ENCODE peak calls at places on chromosome 12, in six cellular contexts. One of them, this sample, is unnamed.

GRCh38 chr12:90250766-90251165 is 542.1 kb upstream of the ATP2B1 start:
- DNase-seq in endothelial cell of umbilical vein: peak
- DNase-seq in HCT116: no peak
- DNase-seq in GM23248: peak
- DNase-seq in fibroblast of lung: peak
- DNase-seq in mesenchymal stem cell: no peak
- DNase-seq in this sample: peak

GRCh38 chr12:123602651-123603195 is 824 bp downstream of the DDX55 start:
- DNase-seq in endothelial cell of umbilical vein: no peak
- DNase-seq in HCT116: no peak
- DNase-seq in GM23248: peak
- DNase-seq in fibroblast of lung: no peak
- DNase-seq in mesenchymal stem cell: peak
- DNase-seq in this sample: no peak

GRCh38 chr12:13609874-13610273 is 371.5 kb downstream of the GRIN2B start:
- DNase-seq in endothelial cell of umbilical vein: no peak
- DNase-seq in HCT116: no peak
- DNase-seq in GM23248: no peak
- DNase-seq in fibroblast of lung: no peak
- DNase-seq in mesenchymal stem cell: no peak
- DNase-seq in this sample: no peak

GRCh38 chr12:48816148-48816854 is 2.0 kb upstream of the CACNB3 start:
- DNase-seq in endothelial cell of umbilical vein: no peak
- DNase-seq in HCT116: no peak
- DNase-seq in GM23248: peak
- DNase-seq in fibroblast of lung: no peak
- DNase-seq in mesenchymal stem cell: peak
- DNase-seq in this sample: no peak

GRCh38 chr12:113683566-113683965 is 211.9 kb upstream of the LHX5 start:
- DNase-seq in endothelial cell of umbilical vein: no peak
- DNase-seq in HCT116: no peak
- DNase-seq in GM23248: no peak
- DNase-seq in fibroblast of lung: no peak
- DNase-seq in mesenchymal stem cell: no peak
- DNase-seq in this sample: no peak

GRCh38 chr12:101967506-101967905 is 90.1 kb downstream of the DRAM1 start:
- DNase-seq in endothelial cell of umbilical vein: no peak
- DNase-seq in HCT116: no peak
- DNase-seq in GM23248: no peak
- DNase-seq in fibroblast of lung: no peak
- DNase-seq in mesenchymal stem cell: no peak
- DNase-seq in this sample: no peak

GRCh38 chr12:100497105-100497795 is 23.6 kb downstream of the NR1H4 start:
- DNase-seq in endothelial cell of umbilical vein: no peak
- DNase-seq in HCT116: no peak
- DNase-seq in GM23248: no peak
- DNase-seq in fibroblast of lung: no peak
- DNase-seq in mesenchymal stem cell: no peak
- DNase-seq in this sample: no peak

GRCh38 chr12:51372021-51372420 is 19.2 kb downstream of the GALNT6 start:
- DNase-seq in endothelial cell of umbilical vein: no peak
- DNase-seq in HCT116: no peak
- DNase-seq in GM23248: peak
- DNase-seq in fibroblast of lung: no peak
- DNase-seq in mesenchymal stem cell: no peak
- DNase-seq in this sample: no peak

GRCh38 chr12:2046959-2047358 is 5.8 kb upstream of the CACNA1C start:
- DNase-seq in endothelial cell of umbilical vein: no peak
- DNase-seq in HCT116: no peak
- DNase-seq in GM23248: no peak
- DNase-seq in fibroblast of lung: no peak
- DNase-seq in mesenchymal stem cell: no peak
- DNase-seq in this sample: no peak

GRCh38 chr12:11689591-11690158 is 40.2 kb downstream of the ETV6 start:
- DNase-seq in endothelial cell of umbilical vein: no peak
- DNase-seq in HCT116: no peak
- DNase-seq in GM23248: no peak
- DNase-seq in fibroblast of lung: no peak
- DNase-seq in mesenchymal stem cell: no peak
- DNase-seq in this sample: no peak

GRCh38 chr12:67811437-67812361 is 163.2 kb downstream of the DYRK2 start:
- DNase-seq in endothelial cell of umbilical vein: no peak
- DNase-seq in HCT116: no peak
- DNase-seq in GM23248: peak
- DNase-seq in fibroblast of lung: peak
- DNase-seq in mesenchymal stem cell: peak
- DNase-seq in this sample: peak

DNA sequence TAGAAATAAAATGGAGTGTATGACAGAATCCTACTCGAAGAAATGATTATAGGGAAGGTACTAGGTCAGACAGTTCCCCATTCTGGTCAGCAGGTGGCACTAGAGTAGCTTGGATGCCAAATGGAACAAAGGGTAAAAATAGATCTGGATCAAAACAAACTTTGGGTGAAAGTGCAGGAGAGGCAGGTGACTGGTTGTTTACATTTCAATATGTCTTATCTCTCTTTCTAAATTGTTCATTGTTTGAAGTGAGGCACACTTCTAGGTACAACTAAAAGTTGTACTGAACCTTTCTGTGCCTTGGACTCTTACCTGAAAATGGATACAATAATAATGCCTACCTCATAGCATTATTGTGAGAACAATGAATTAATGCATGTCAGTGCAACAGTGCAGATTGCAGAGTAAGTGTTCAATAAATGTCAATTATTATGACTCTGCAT is 62.0 kb upstream of the OSBPL8 start:
- DNase-seq in endothelial cell of umbilical vein: peak
- DNase-seq in HCT116: peak
- DNase-seq in GM23248: peak
- DNase-seq in fibroblast of lung: peak
- DNase-seq in mesenchymal stem cell: peak
- DNase-seq in this sample: peak
- H2AFZ ChIP-seq in endothelial cell of umbilical vein: no peak
- H2AFZ ChIP-seq in HCT116: no peak
- H2AFZ ChIP-seq in GM23248: no peak
- H2AFZ ChIP-seq in fibroblast of lung: no peak
- H2AFZ ChIP-seq in mesenchymal stem cell: no peak
- H2AFZ ChIP-seq in this sample: no peak

GRCh38 chr12:52778833-52779232 is 1.7 kb upstream of the KRT76 start:
- DNase-seq in endothelial cell of umbilical vein: no peak
- DNase-seq in HCT116: no peak
- DNase-seq in GM23248: no peak
- DNase-seq in fibroblast of lung: no peak
- DNase-seq in mesenchymal stem cell: no peak
- DNase-seq in this sample: no peak

GRCh38 chr12:52774629-52775250 is 2.4 kb downstream of the KRT76 start:
- DNase-seq in endothelial cell of umbilical vein: no peak
- DNase-seq in HCT116: no peak
- DNase-seq in GM23248: no peak
- DNase-seq in fibroblast of lung: no peak
- DNase-seq in mesenchymal stem cell: no peak
- DNase-seq in this sample: no peak

GRCh38 chr12:52776913-52777395 is at the start of gene KRT76:
- DNase-seq in endothelial cell of umbilical vein: no peak
- DNase-seq in HCT116: no peak
- DNase-seq in GM23248: no peak
- DNase-seq in fibroblast of lung: no peak
- DNase-seq in mesenchymal stem cell: no peak
- DNase-seq in this sample: no peak

GRCh38 chr12:52777566-52777965 is 421 bp upstream of the KRT76 start:
- DNase-seq in endothelial cell of umbilical vein: no peak
- DNase-seq in HCT116: no peak
- DNase-seq in GM23248: no peak
- DNase-seq in fibroblast of lung: no peak
- DNase-seq in mesenchymal stem cell: no peak
- DNase-seq in this sample: no peak

GRCh38 chr12:52776435-52776834 is 710 bp downstream of the KRT76 start:
- DNase-seq in endothelial cell of umbilical vein: no peak
- DNase-seq in HCT116: no peak
- DNase-seq in GM23248: no peak
- DNase-seq in fibroblast of lung: no peak
- DNase-seq in mesenchymal stem cell: no peak
- DNase-seq in this sample: no peak
- H3K9ac ChIP-seq in endothelial cell of umbilical vein: no peak
- H3K9ac ChIP-seq in HCT116: no peak
- H3K9ac ChIP-seq in GM23248: no peak
- H3K9ac ChIP-seq in fibroblast of lung: no peak
- H3K9ac ChIP-seq in mesenchymal stem cell: no peak
- H3K9ac ChIP-seq in this sample: no peak

DNA sequence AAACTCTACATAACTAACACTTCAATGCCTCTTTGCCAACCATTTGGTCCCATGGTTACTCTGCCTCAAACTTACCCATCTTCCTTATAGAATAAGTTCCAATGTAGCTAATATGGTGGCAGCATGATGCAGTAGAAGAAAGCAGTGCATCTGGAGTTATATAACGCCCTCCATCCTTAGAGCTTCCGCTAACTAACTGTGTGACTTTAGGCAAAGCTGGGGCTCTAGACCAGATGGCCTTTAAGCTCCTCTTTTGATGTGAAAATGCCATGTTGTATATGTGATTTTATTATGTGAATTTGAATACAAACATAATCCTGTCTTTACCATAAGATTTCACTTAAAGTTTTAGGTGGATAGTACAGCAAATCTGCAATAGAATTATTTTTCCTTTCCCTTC is 6.1 kb downstream of the ABCD2 start:
- DNase-seq in endothelial cell of umbilical vein: no peak
- DNase-seq in HCT116: no peak
- DNase-seq in GM23248: no peak
- DNase-seq in fibroblast of lung: no peak
- DNase-seq in mesenchymal stem cell: no peak
- DNase-seq in this sample: no peak
- H2AFZ ChIP-seq in endothelial cell of umbilical vein: no peak
- H2AFZ ChIP-seq in HCT116: no peak
- H2AFZ ChIP-seq in GM23248: no peak
- H2AFZ ChIP-seq in fibroblast of lung: no peak
- H2AFZ ChIP-seq in mesenchymal stem cell: no peak
- H2AFZ ChIP-seq in this sample: no peak

GRCh38 chr12:131829351-131829794 is 1.2 kb downstream of the MMP17 start:
- DNase-seq in endothelial cell of umbilical vein: no peak
- DNase-seq in HCT116: no peak
- DNase-seq in GM23248: peak
- DNase-seq in fibroblast of lung: peak
- DNase-seq in mesenchymal stem cell: peak
- DNase-seq in this sample: no peak

GRCh38 chr12:131828671-131829350 is 618 bp downstream of the MMP17 start:
- DNase-seq in endothelial cell of umbilical vein: no peak
- DNase-seq in HCT116: no peak
- DNase-seq in GM23248: peak
- DNase-seq in fibroblast of lung: no peak
- DNase-seq in mesenchymal stem cell: no peak
- DNase-seq in this sample: no peak

GRCh38 chr12:131829795-131830334 is 1.7 kb downstream of the MMP17 start:
- DNase-seq in endothelial cell of umbilical vein: no peak
- DNase-seq in HCT116: no peak
- DNase-seq in GM23248: peak
- DNase-seq in fibroblast of lung: no peak
- DNase-seq in mesenchymal stem cell: no peak
- DNase-seq in this sample: no peak

GRCh38 chr12:131826064-131826928 is 1.9 kb upstream of the MMP17 start:
- DNase-seq in endothelial cell of umbilical vein: no peak
- DNase-seq in HCT116: no peak
- DNase-seq in GM23248: no peak
- DNase-seq in fibroblast of lung: no peak
- DNase-seq in mesenchymal stem cell: no peak
- DNase-seq in this sample: no peak

GRCh38 chr12:131827961-131828534 is at the start of gene MMP17:
- DNase-seq in endothelial cell of umbilical vein: peak
- DNase-seq in HCT116: no peak
- DNase-seq in GM23248: peak
- DNase-seq in fibroblast of lung: peak
- DNase-seq in mesenchymal stem cell: peak
- DNase-seq in this sample: peak
- H3K9ac ChIP-seq in endothelial cell of umbilical vein: no peak
- H3K9ac ChIP-seq in HCT116: peak
- H3K9ac ChIP-seq in GM23248: peak
- H3K9ac ChIP-seq in fibroblast of lung: peak
- H3K9ac ChIP-seq in mesenchymal stem cell: peak
- H3K9ac ChIP-seq in this sample: peak

GRCh38 chr12:42638697-42639096 is 49.2 kb upstream of the PRICKLE1 start:
- DNase-seq in endothelial cell of umbilical vein: no peak
- DNase-seq in HCT116: no peak
- DNase-seq in GM23248: no peak
- DNase-seq in fibroblast of lung: no peak
- DNase-seq in mesenchymal stem cell: no peak
- DNase-seq in this sample: no peak
- H2AFZ ChIP-seq in endothelial cell of umbilical vein: no peak
- H2AFZ ChIP-seq in HCT116: no peak
- H2AFZ ChIP-seq in GM23248: no peak
- H2AFZ ChIP-seq in fibroblast of lung: no peak
- H2AFZ ChIP-seq in mesenchymal stem cell: no peak
- H2AFZ ChIP-seq in this sample: no peak

DNA sequence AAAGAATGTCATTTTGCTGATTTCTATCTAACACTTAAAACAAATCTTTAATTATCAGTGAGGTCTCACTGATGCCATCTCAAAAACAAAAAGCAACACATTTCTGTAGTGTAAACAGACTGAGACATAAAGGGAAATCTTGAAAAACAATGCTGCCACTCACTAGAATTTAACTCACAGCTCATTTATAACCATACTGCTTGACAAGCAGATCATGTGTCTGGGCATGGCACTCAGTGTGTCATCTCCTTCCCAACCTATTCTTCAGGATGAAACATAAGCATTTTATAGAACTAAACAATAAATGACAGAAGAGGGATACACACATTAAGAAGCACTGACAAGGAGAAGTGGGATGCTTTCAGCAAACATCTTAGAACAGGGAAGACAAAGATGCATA is 22.4 kb downstream of the ATF7 start:
- DNase-seq in endothelial cell of umbilical vein: peak
- DNase-seq in HCT116: no peak
- DNase-seq in GM23248: no peak
- DNase-seq in fibroblast of lung: no peak
- DNase-seq in mesenchymal stem cell: no peak
- DNase-seq in this sample: no peak
- H3K9ac ChIP-seq in endothelial cell of umbilical vein: no peak
- H3K9ac ChIP-seq in HCT116: no peak
- H3K9ac ChIP-seq in GM23248: no peak
- H3K9ac ChIP-seq in fibroblast of lung: no peak
- H3K9ac ChIP-seq in mesenchymal stem cell: no peak
- H3K9ac ChIP-seq in this sample: no peak

DNA sequence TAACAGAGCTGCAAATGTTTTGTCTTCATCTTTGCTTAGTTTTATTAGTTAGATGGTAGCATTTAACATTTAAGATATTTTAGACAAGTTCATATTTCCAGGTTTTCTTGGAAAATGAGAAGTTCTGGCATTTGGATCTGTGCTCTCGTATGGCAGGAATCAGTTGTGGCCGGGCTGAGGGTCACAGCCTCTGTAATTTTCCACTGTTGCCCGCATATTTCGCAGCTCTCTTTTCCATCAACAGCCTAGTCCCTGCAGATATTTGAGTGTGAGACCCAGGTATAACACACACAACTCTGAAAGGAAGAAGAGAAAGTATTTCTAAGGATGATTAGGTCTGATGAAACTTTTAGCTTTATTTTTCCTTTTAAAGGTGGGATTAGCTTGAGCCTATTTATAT is 158.7 kb downstream of the C12orf50 start:
- DNase-seq in endothelial cell of umbilical vein: no peak
- DNase-seq in HCT116: no peak
- DNase-seq in GM23248: no peak
- DNase-seq in fibroblast of lung: no peak
- DNase-seq in mesenchymal stem cell: no peak
- DNase-seq in this sample: no peak
- H2AFZ ChIP-seq in endothelial cell of umbilical vein: no peak
- H2AFZ ChIP-seq in HCT116: no peak
- H2AFZ ChIP-seq in GM23248: no peak
- H2AFZ ChIP-seq in fibroblast of lung: no peak
- H2AFZ ChIP-seq in mesenchymal stem cell: no peak
- H2AFZ ChIP-seq in this sample: no peak

GRCh38 chr12:57485695-57486094 is 2.2 kb upstream of the MARS1 start:
- DNase-seq in endothelial cell of umbilical vein: no peak
- DNase-seq in HCT116: no peak
- DNase-seq in GM23248: no peak
- DNase-seq in fibroblast of lung: no peak
- DNase-seq in mesenchymal stem cell: no peak
- DNase-seq in this sample: no peak
- H3K9ac ChIP-seq in endothelial cell of umbilical vein: no peak
- H3K9ac ChIP-seq in HCT116: no peak
- H3K9ac ChIP-seq in GM23248: no peak
- H3K9ac ChIP-seq in fibroblast of lung: no peak
- H3K9ac ChIP-seq in mesenchymal stem cell: no peak
- H3K9ac ChIP-seq in this sample: no peak